ENCODE peak calls at places on chromosome 16, in six cellular contexts. D is H1, C is GM12878, P is K562, O is SK-N-SH, F is HCT116. N is an unnamed sample.

GRCh38 chr16:79776243-79776884 is 175.8 kb upstream of the MAF start:
- DNase-seq in P (no peak), O (no peak), F (no peak), D (no peak), C (no peak), N (no peak)

GRCh38 chr16:51569204-51569911 is 418.3 kb upstream of the SALL1 start:
- DNase-seq in C (no peak), O (no peak), D (no peak), P (no peak), F (no peak), N (no peak)

GRCh38 chr16:79509221-79509631 is 91.3 kb downstream of the MAF start:
- DNase-seq in P (no peak), D (no peak), C (no peak), O (peak; percentile 6), F (no peak), N (no peak)

GRCh38 chr16:67942510-67943255 is 1.2 kb downstream of the LCAT start:
- DNase-seq in P (no peak), C (no peak), O (no peak), D (no peak), F (no peak), N (peak; percentile 38)

GRCh38 chr16:66379571-66379941 is 13.1 kb downstream of the CDH5 start:
- DNase-seq in P (no peak), F (no peak), C (no peak), O (no peak), D (no peak), N (no peak)

GRCh38 chr16:70789231-70789926 is 11.6 kb downstream of the VAC14 start:
- DNase-seq in F (no peak), O (peak; percentile 36), D (no peak), C (no peak), P (no peak), N (no peak)

GRCh38 chr16:23847251-23847650 is 11.5 kb downstream of the PRKCB start:
- DNase-seq in C (no peak), P (no peak), D (no peak), F (no peak), O (no peak), N (no peak)

GRCh38 chr16:17227278-17227677 is 243.5 kb downstream of the XYLT1 start:
- DNase-seq in C (no peak), O (no peak), D (peak; percentile 38), P (no peak), F (peak; percentile 12), N (no peak)

GRCh38 chr16:21950782-21951521 is 2.2 kb upstream of the UQCRC2 start:
- DNase-seq in D (no peak), P (peak; percentile 48), C (no peak), O (peak; percentile 34), F (peak; percentile 36), N (peak; percentile 54)

GRCh38 chr16:1037023-1037933 is 35.3 kb upstream of the SSTR5 start:
- DNase-seq in O (no peak), C (no peak), F (no peak), P (no peak), D (no peak), N (no peak)

GRCh38 chr16:16790597-16790996 is 411.7 kb downstream of the NPIPA7 start:
- DNase-seq in O (no peak), C (no peak), D (no peak), F (no peak), P (no peak), N (no peak)

GRCh38 chr16:10679921-10680320 is 14.8 kb downstream of the TEKT5 start:
- DNase-seq in O (no peak), P (no peak), F (no peak), D (no peak), C (no peak), N (no peak)

GRCh38 chr16:89858973-89859808 is 14.2 kb upstream of the TCF25 start:
- DNase-seq in C (no peak), D (no peak), F (no peak), P (no peak), O (no peak), N (no peak)

GRCh38 chr16:87203060-87203656 is 114.0 kb downstream of the C16orf95 start:
- DNase-seq in F (peak; percentile 85), O (peak; percentile 84), P (peak; percentile 78), D (peak; percentile 74), C (no peak), N (peak; percentile 69)

GRCh38 chr16:24309222-24309905 is 53.2 kb downstream of the CACNG3 start:
- DNase-seq in F (peak; percentile 36), D (no peak), C (no peak), O (no peak), P (no peak), N (peak; percentile 50)

GRCh38 chr16:57606147-57606846 is 22.1 kb upstream of the ADGRG1 start:
- DNase-seq in P (no peak), D (no peak), F (no peak), C (no peak), O (no peak), N (no peak)

GRCh38 chr16:84834403-84834772 is 14.6 kb downstream of the CRISPLD2 start:
- DNase-seq in C (no peak), F (no peak), P (no peak), O (peak; percentile 88), D (no peak), N (no peak)

GRCh38 chr16:84836967-84837366 is 17.2 kb downstream of the CRISPLD2 start:
- DNase-seq in F (no peak), O (peak; percentile 24), P (no peak), D (no peak), C (no peak), N (no peak)

GRCh38 chr16:84833542-84834402 is 14.0 kb downstream of the CRISPLD2 start:
- DNase-seq in C (no peak), D (no peak), F (no peak), P (no peak), O (no peak), N (no peak)

GRCh38 chr16:84838383-84838948 is 18.7 kb downstream of the CRISPLD2 start:
- DNase-seq in F (no peak), O (peak; percentile 22), P (no peak), C (no peak), D (no peak), N (no peak)

GRCh38 chr16:84836234-84836647 is 16.5 kb downstream of the CRISPLD2 start:
- DNase-seq in P (no peak), C (no peak), O (peak; percentile 42), F (no peak), D (peak; percentile 38), N (no peak)
- TF ChIP-seq POLR2AphosphoS5 in P (no peak), C (no peak), O (peak; percentile 37), F (no peak), D (no peak), N (no peak)

DNA sequence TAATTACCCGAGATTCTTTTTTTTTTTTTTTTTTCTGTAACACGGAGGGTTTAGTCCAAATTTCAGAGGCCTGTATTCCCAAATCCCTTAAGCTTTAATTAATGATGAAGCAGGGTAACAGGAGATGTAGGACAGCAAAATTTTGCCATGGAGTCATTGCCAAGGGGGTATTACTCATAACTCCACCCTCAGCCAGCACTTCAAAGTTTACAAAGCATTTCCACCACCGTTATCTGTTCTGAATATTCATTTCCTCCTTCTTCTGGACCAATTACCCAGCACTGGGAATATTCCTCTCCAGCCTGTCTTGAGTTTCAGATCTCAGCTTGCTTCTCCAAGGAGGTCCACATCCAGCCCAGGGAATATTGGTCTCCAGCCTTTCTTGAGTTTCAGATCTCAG is 747.5 kb upstream of the EEF2KMT start:
- DNase-seq in D (no peak), F (no peak), O (no peak), P (no peak), C (no peak), N (no peak)
- TF ChIP-seq RAD21 in D (no peak), F (no peak), O (no peak), P (no peak), C (no peak), N (no peak)

GRCh38 chr16:71896688-71897368 is 1.5 kb downstream of the IST1 start:
- DNase-seq in O (no peak), P (no peak), D (no peak), F (no peak), C (no peak), N (no peak)
- H3K4me2 ChIP-seq in O (peak overlapping the region; percentile 90), P (peak overlapping the region; percentile 93), D (peak overlapping the region; percentile 87), F (peak overlapping the region; percentile 83), C (peak overlapping the region; percentile 61), N (peak overlapping the region; percentile 100)

GRCh38 chr16:14300631-14301149 is 229.6 kb downstream of the MRTFB start:
- DNase-seq in O (peak; percentile 85), F (peak; percentile 71), D (no peak), P (peak; percentile 53), C (no peak), N (peak; percentile 88)
- TF ChIP-seq POLR2AphosphoS5 in O (no peak), F (no peak), D (no peak), P (no peak), C (no peak), N (no peak)

DNA sequence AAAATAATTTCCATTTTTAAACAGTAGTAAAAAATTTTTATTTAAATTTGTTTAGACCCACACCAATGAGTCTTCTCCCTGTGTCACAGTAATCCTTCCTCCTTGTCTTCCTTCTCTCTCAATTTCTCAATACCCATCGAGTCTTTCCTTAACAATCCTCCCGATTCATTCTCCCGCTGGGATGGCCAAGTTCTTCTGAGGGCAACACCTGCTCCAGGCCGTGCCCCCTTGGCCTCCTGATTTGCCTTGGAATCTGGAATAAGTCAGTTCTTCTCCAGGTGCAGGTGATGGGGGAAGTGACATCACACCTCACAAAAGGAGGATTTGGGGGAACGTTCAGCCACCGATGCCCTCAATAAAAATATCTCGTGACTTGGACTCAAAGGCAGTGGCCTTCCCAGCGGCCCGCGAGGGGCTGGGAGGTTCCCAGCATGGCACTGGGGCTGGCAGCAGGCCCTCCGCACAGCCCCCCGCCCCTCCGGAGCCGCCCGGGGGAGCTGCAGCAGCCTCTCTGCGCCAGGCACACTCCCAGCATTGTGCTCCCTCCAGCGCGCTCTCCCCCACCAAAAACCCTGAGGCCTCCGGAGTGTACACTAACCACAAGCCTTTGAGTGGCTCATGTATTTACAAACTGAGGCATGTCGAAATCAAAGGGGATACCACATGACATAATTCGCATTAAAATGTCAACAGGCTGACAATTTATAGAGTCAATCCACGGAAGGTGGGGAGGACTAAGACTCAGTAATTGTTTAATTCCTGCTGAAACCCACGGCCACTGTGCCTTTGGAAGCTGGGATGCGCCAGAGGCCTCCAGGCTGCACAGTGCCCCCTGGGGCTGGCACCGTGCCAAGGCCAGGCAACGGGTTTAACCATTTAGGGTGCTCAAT is 120.5 kb downstream of the ZFHX3 start:
- DNase-seq in D (no peak), O (peak; percentile 65), P (no peak), F (no peak), C (no peak), N (peak; percentile 95)
- TF ChIP-seq RAD21 in D (no peak), O (no peak), P (no peak), F (no peak), C (no peak), N (peak; percentile 33)

DNA sequence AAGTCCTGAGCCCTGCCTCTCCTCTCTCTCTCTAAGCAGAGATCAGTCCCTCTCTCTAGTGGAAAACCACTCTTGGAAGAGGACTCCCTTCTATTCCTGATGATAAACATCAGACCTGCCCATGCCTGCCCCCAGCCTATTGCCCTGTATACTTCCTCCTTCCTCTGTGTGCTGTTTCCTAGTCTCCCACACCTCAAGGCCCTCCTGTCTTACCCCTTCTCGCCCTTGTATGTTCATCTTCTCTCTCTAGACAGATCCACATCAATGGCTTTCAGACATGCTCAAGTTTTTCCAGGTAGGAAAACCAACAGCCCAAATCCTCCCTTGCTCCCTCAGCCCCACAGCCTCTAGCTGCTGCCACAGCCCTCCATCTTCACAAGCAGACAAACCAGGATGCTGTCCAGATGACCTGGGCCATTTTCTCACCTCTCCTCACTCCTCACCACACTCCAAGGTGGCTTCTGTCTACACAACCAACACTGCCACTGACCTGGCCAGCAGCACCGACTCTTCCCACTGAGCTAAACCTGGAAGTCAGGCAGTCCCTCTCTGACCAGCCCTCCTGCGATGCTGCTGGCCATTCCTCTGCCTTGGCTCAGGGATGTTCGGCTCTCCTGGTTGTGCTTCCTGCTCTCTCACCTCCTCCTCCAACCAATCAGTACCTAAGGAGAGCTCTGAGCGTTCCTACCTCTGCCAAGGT is 36.3 kb downstream of the MARF1 start:
- DNase-seq in P (no peak), O (no peak), C (no peak), F (no peak), D (no peak), N (no peak)
- H3K4me2 ChIP-seq in P (no peak overlapping the region), O (no peak overlapping the region), C (no peak overlapping the region), F (no peak overlapping the region), D (no peak overlapping the region), N (no peak overlapping the region)

N was measured in HepG2.